ENCODE peak calls at places on chromosomes 12 and 14, in six cellular contexts. One of them, this sample, is unnamed.

GRCh38 chr12:132067182-132067581 is 76.9 kb downstream of the DDX51 start:
- DNase-seq in activated CD8-positive, alpha-beta T cell treated with anti-CD3 and anti-CD28 coated beads for 36 hours: no peak
- DNase-seq in suprapubic skin: no peak
- DNase-seq in IMR-90: peak; percentile 48
- DNase-seq in A549: no peak
- DNase-seq in cardiac muscle cell: no peak
- DNase-seq in this sample: no peak

GRCh38 chr12:15558915-15559528 is 230.2 kb downstream of the EPS8 start:
- DNase-seq in cardiac muscle cell: no peak
- DNase-seq in IMR-90: peak; percentile 87
- DNase-seq in activated CD8-positive, alpha-beta T cell treated with anti-CD3 and anti-CD28 coated beads for 36 hours: no peak
- DNase-seq in suprapubic skin: no peak
- DNase-seq in A549: no peak
- DNase-seq in this sample: peak; percentile 89

GRCh38 chr14:104657563-104658324 is 31.7 kb upstream of the INF2 start:
- DNase-seq in cardiac muscle cell: no peak
- DNase-seq in IMR-90: no peak
- DNase-seq in activated CD8-positive, alpha-beta T cell treated with anti-CD3 and anti-CD28 coated beads for 36 hours: peak; percentile 75
- DNase-seq in A549: no peak
- DNase-seq in suprapubic skin: no peak
- DNase-seq in this sample: no peak

GRCh38 chr12:93571854-93572711 is at the start of gene SOCS2:
- DNase-seq in cardiac muscle cell: peak; percentile 71
- DNase-seq in suprapubic skin: no peak
- DNase-seq in A549: peak; percentile 35
- DNase-seq in activated CD8-positive, alpha-beta T cell treated with anti-CD3 and anti-CD28 coated beads for 36 hours: peak; percentile 33
- DNase-seq in IMR-90: peak; percentile 21
- DNase-seq in this sample: no peak

GRCh38 chr14:89383171-89383845 is 33.7 kb downstream of the FOXN3 start:
- DNase-seq in A549: no peak
- DNase-seq in cardiac muscle cell: no peak
- DNase-seq in IMR-90: no peak
- DNase-seq in activated CD8-positive, alpha-beta T cell treated with anti-CD3 and anti-CD28 coated beads for 36 hours: no peak
- DNase-seq in suprapubic skin: no peak
- DNase-seq in this sample: no peak

GRCh38 chr12:22255097-22255496 is 79.4 kb downstream of the ST8SIA1 start:
- DNase-seq in activated CD8-positive, alpha-beta T cell treated with anti-CD3 and anti-CD28 coated beads for 36 hours: no peak
- DNase-seq in IMR-90: peak; percentile 21
- DNase-seq in A549: no peak
- DNase-seq in suprapubic skin: no peak
- DNase-seq in cardiac muscle cell: no peak
- DNase-seq in this sample: no peak

GRCh38 chr14:65975865-65976264 is 510.3 kb upstream of the CCDC196 start:
- DNase-seq in suprapubic skin: no peak
- DNase-seq in cardiac muscle cell: no peak
- DNase-seq in IMR-90: no peak
- DNase-seq in A549: no peak
- DNase-seq in activated CD8-positive, alpha-beta T cell treated with anti-CD3 and anti-CD28 coated beads for 36 hours: no peak
- DNase-seq in this sample: no peak

GRCh38 chr14:103418508-103418818 is 33.2 kb downstream of the MARK3 start:
- DNase-seq in activated CD8-positive, alpha-beta T cell treated with anti-CD3 and anti-CD28 coated beads for 36 hours: no peak
- DNase-seq in suprapubic skin: no peak
- DNase-seq in A549: no peak
- DNase-seq in cardiac muscle cell: no peak
- DNase-seq in IMR-90: peak; percentile 87
- DNase-seq in this sample: peak; percentile 81

GRCh38 chr14:61298834-61299233 is 17.7 kb upstream of the TMEM30B start:
- DNase-seq in cardiac muscle cell: no peak
- DNase-seq in IMR-90: no peak
- DNase-seq in suprapubic skin: no peak
- DNase-seq in activated CD8-positive, alpha-beta T cell treated with anti-CD3 and anti-CD28 coated beads for 36 hours: peak; percentile 30
- DNase-seq in A549: no peak
- DNase-seq in this sample: no peak

GRCh38 chr12:125395583-125396215 is 330.5 kb downstream of the AACS start:
- DNase-seq in cardiac muscle cell: no peak
- DNase-seq in A549: no peak
- DNase-seq in suprapubic skin: no peak
- DNase-seq in IMR-90: no peak
- DNase-seq in activated CD8-positive, alpha-beta T cell treated with anti-CD3 and anti-CD28 coated beads for 36 hours: no peak
- DNase-seq in this sample: no peak

GRCh38 chr14:77485901-77486678 is 12.5 kb downstream of the ISM2 start:
- DNase-seq in activated CD8-positive, alpha-beta T cell treated with anti-CD3 and anti-CD28 coated beads for 36 hours: no peak
- DNase-seq in A549: peak; percentile 39
- DNase-seq in suprapubic skin: no peak
- DNase-seq in IMR-90: peak; percentile 88
- DNase-seq in cardiac muscle cell: no peak
- DNase-seq in this sample: peak; percentile 47

GRCh38 chr12:39435531-39435930 is 7.4 kb downstream of the KIF21A start:
- DNase-seq in cardiac muscle cell: no peak
- DNase-seq in activated CD8-positive, alpha-beta T cell treated with anti-CD3 and anti-CD28 coated beads for 36 hours: no peak
- DNase-seq in A549: no peak
- DNase-seq in suprapubic skin: no peak
- DNase-seq in IMR-90: no peak
- DNase-seq in this sample: peak; percentile 56

GRCh38 chr14:34258318-34258717 is 203.7 kb downstream of the SPTSSA start:
- DNase-seq in IMR-90: peak; percentile 15
- DNase-seq in suprapubic skin: no peak
- DNase-seq in cardiac muscle cell: no peak
- DNase-seq in A549: peak; percentile 3
- DNase-seq in activated CD8-positive, alpha-beta T cell treated with anti-CD3 and anti-CD28 coated beads for 36 hours: no peak
- DNase-seq in this sample: no peak

GRCh38 chr12:117845271-117845904 is 123.4 kb downstream of the KSR2 start:
- DNase-seq in A549: no peak
- DNase-seq in activated CD8-positive, alpha-beta T cell treated with anti-CD3 and anti-CD28 coated beads for 36 hours: no peak
- DNase-seq in suprapubic skin: no peak
- DNase-seq in cardiac muscle cell: no peak
- DNase-seq in IMR-90: no peak
- DNase-seq in this sample: no peak

GRCh38 chr12:116126610-116127009 is 150.9 kb downstream of the MED13L start:
- DNase-seq in A549: no peak
- DNase-seq in suprapubic skin: no peak
- DNase-seq in cardiac muscle cell: no peak
- DNase-seq in activated CD8-positive, alpha-beta T cell treated with anti-CD3 and anti-CD28 coated beads for 36 hours: no peak
- DNase-seq in IMR-90: peak; percentile 62
- DNase-seq in this sample: peak; percentile 52

GRCh38 chr12:1716911-1717310 is 26.0 kb downstream of the ADIPOR2 start:
- DNase-seq in IMR-90: peak; percentile 65
- DNase-seq in A549: no peak
- DNase-seq in cardiac muscle cell: no peak
- DNase-seq in activated CD8-positive, alpha-beta T cell treated with anti-CD3 and anti-CD28 coated beads for 36 hours: no peak
- DNase-seq in suprapubic skin: no peak
- DNase-seq in this sample: no peak

GRCh38 chr12:32983968-32984367 is 87.4 kb upstream of the PKP2 start:
- DNase-seq in A549: no peak
- DNase-seq in activated CD8-positive, alpha-beta T cell treated with anti-CD3 and anti-CD28 coated beads for 36 hours: no peak
- DNase-seq in cardiac muscle cell: peak; percentile 17
- DNase-seq in suprapubic skin: no peak
- DNase-seq in IMR-90: no peak
- DNase-seq in this sample: no peak

GRCh38 chr14:29163109-29163508 is 396.5 kb downstream of the FOXG1 start:
- DNase-seq in A549: no peak
- DNase-seq in suprapubic skin: no peak
- DNase-seq in activated CD8-positive, alpha-beta T cell treated with anti-CD3 and anti-CD28 coated beads for 36 hours: no peak
- DNase-seq in IMR-90: no peak
- DNase-seq in cardiac muscle cell: no peak
- DNase-seq in this sample: no peak

GRCh38 chr14:104373055-104373854 is 206.3 kb upstream of the C14orf180 start:
- DNase-seq in IMR-90: no peak
- DNase-seq in activated CD8-positive, alpha-beta T cell treated with anti-CD3 and anti-CD28 coated beads for 36 hours: no peak
- DNase-seq in suprapubic skin: no peak
- DNase-seq in cardiac muscle cell: no peak
- DNase-seq in A549: no peak
- DNase-seq in this sample: no peak

GRCh38 chr12:6034596-6034995 is 89.5 kb upstream of the ANO2 start:
- DNase-seq in IMR-90: no peak
- DNase-seq in cardiac muscle cell: no peak
- DNase-seq in suprapubic skin: no peak
- DNase-seq in activated CD8-positive, alpha-beta T cell treated with anti-CD3 and anti-CD28 coated beads for 36 hours: no peak
- DNase-seq in A549: no peak
- DNase-seq in this sample: no peak

GRCh38 chr12:6037459-6037858 is 87.0 kb downstream of the VWF start:
- DNase-seq in cardiac muscle cell: no peak
- DNase-seq in suprapubic skin: no peak
- DNase-seq in IMR-90: no peak
- DNase-seq in A549: no peak
- DNase-seq in activated CD8-positive, alpha-beta T cell treated with anti-CD3 and anti-CD28 coated beads for 36 hours: no peak
- DNase-seq in this sample: no peak

GRCh38 chr12:6036509-6036908 is 88.0 kb downstream of the VWF start:
- DNase-seq in suprapubic skin: no peak
- DNase-seq in A549: no peak
- DNase-seq in cardiac muscle cell: no peak
- DNase-seq in IMR-90: no peak
- DNase-seq in activated CD8-positive, alpha-beta T cell treated with anti-CD3 and anti-CD28 coated beads for 36 hours: no peak
- DNase-seq in this sample: no peak

GRCh38 chr12:6039894-6040601 is 84.4 kb downstream of the VWF start:
- DNase-seq in activated CD8-positive, alpha-beta T cell treated with anti-CD3 and anti-CD28 coated beads for 36 hours: peak; percentile 68
- DNase-seq in cardiac muscle cell: peak; percentile 77
- DNase-seq in suprapubic skin: no peak
- DNase-seq in IMR-90: peak; percentile 74
- DNase-seq in A549: peak; percentile 72
- DNase-seq in this sample: peak; percentile 67

GRCh38 chr12:6038160-6038559 is 86.3 kb downstream of the VWF start:
- DNase-seq in A549: peak; percentile 77
- DNase-seq in IMR-90: peak; percentile 76
- DNase-seq in cardiac muscle cell: peak; percentile 85
- DNase-seq in activated CD8-positive, alpha-beta T cell treated with anti-CD3 and anti-CD28 coated beads for 36 hours: peak; percentile 71
- DNase-seq in suprapubic skin: no peak
- DNase-seq in this sample: peak; percentile 66
- TF ChIP-seq CTCF in A549: peak; percentile 65
- TF ChIP-seq CTCF in IMR-90: peak; percentile 91
- TF ChIP-seq CTCF in cardiac muscle cell: peak; percentile 87
- TF ChIP-seq CTCF in activated CD8-positive, alpha-beta T cell treated with anti-CD3 and anti-CD28 coated beads for 36 hours: peak; percentile 82
- TF ChIP-seq CTCF in suprapubic skin: peak; percentile 17
- TF ChIP-seq CTCF in this sample: peak; percentile 72

GRCh38 chr12:50315803-50316202 is 32.5 kb upstream of the LIMA1 start:
- DNase-seq in A549: no peak
- DNase-seq in activated CD8-positive, alpha-beta T cell treated with anti-CD3 and anti-CD28 coated beads for 36 hours: no peak
- DNase-seq in cardiac muscle cell: no peak
- DNase-seq in IMR-90: no peak
- DNase-seq in suprapubic skin: no peak
- DNase-seq in this sample: no peak

GRCh38 chr12:50313256-50313931 is 30.1 kb upstream of the LIMA1 start:
- DNase-seq in A549: no peak
- DNase-seq in cardiac muscle cell: no peak
- DNase-seq in suprapubic skin: no peak
- DNase-seq in IMR-90: no peak
- DNase-seq in activated CD8-positive, alpha-beta T cell treated with anti-CD3 and anti-CD28 coated beads for 36 hours: no peak
- DNase-seq in this sample: peak; percentile 3

GRCh38 chr12:50322196-50322595 is 38.9 kb upstream of the LIMA1 start:
- DNase-seq in A549: no peak
- DNase-seq in suprapubic skin: no peak
- DNase-seq in IMR-90: no peak
- DNase-seq in cardiac muscle cell: no peak
- DNase-seq in activated CD8-positive, alpha-beta T cell treated with anti-CD3 and anti-CD28 coated beads for 36 hours: no peak
- DNase-seq in this sample: no peak

GRCh38 chr12:50314629-50315312 is 31.5 kb upstream of the LIMA1 start:
- DNase-seq in activated CD8-positive, alpha-beta T cell treated with anti-CD3 and anti-CD28 coated beads for 36 hours: no peak
- DNase-seq in IMR-90: peak; percentile 80
- DNase-seq in suprapubic skin: no peak
- DNase-seq in cardiac muscle cell: peak; percentile 54
- DNase-seq in A549: peak; percentile 54
- DNase-seq in this sample: peak; percentile 72

GRCh38 chr12:50317198-50317597 is 33.9 kb upstream of the LIMA1 start:
- DNase-seq in IMR-90: no peak
- DNase-seq in cardiac muscle cell: no peak
- DNase-seq in A549: no peak
- DNase-seq in activated CD8-positive, alpha-beta T cell treated with anti-CD3 and anti-CD28 coated beads for 36 hours: no peak
- DNase-seq in suprapubic skin: no peak
- DNase-seq in this sample: peak; percentile 32
- TF ChIP-seq CTCF in IMR-90: no peak
- TF ChIP-seq CTCF in cardiac muscle cell: no peak
- TF ChIP-seq CTCF in A549: no peak
- TF ChIP-seq CTCF in activated CD8-positive, alpha-beta T cell treated with anti-CD3 and anti-CD28 coated beads for 36 hours: no peak
- TF ChIP-seq CTCF in suprapubic skin: no peak
- TF ChIP-seq CTCF in this sample: peak; percentile 36

DNA sequence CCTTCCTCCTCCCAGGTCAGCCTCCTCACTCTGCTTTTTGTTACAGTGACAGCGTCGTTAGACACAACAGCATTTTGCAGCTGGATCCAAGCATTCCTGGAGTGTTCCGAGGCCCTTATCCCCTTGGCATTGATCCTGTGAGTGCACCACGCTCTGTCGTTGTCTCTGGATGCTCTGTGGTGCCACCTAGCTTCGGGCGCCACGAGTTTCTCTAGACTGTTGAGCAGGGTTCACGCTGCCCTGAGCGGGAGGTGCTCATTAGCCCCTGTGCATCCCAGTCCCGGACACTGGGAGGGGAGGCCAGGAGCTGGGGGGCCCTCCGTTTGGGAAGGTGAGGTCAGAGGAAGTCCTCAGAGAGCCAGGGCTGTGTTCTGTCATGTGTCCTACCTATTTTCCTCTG is 17.3 kb upstream of the DNAH10 start:
- DNase-seq in IMR-90: no peak
- DNase-seq in activated CD8-positive, alpha-beta T cell treated with anti-CD3 and anti-CD28 coated beads for 36 hours: peak; percentile 20
- DNase-seq in cardiac muscle cell: peak; percentile 26
- DNase-seq in A549: no peak
- DNase-seq in suprapubic skin: no peak
- DNase-seq in this sample: no peak
- TF ChIP-seq CTCF in IMR-90: no peak
- TF ChIP-seq CTCF in activated CD8-positive, alpha-beta T cell treated with anti-CD3 and anti-CD28 coated beads for 36 hours: no peak
- TF ChIP-seq CTCF in cardiac muscle cell: no peak
- TF ChIP-seq CTCF in A549: no peak
- TF ChIP-seq CTCF in suprapubic skin: no peak
- TF ChIP-seq CTCF in this sample: no peak

GRCh38 chr12:87667378-87667777 is 361.8 kb downstream of the C12orf50 start:
- DNase-seq in A549: no peak
- DNase-seq in activated CD8-positive, alpha-beta T cell treated with anti-CD3 and anti-CD28 coated beads for 36 hours: no peak
- DNase-seq in cardiac muscle cell: no peak
- DNase-seq in suprapubic skin: no peak
- DNase-seq in IMR-90: peak; percentile 35
- DNase-seq in this sample: peak; percentile 16
- TF ChIP-seq CTCF in A549: peak; percentile 41
- TF ChIP-seq CTCF in activated CD8-positive, alpha-beta T cell treated with anti-CD3 and anti-CD28 coated beads for 36 hours: no peak
- TF ChIP-seq CTCF in cardiac muscle cell: peak; percentile 42
- TF ChIP-seq CTCF in suprapubic skin: peak; percentile 15
- TF ChIP-seq CTCF in IMR-90: peak; percentile 39
- TF ChIP-seq CTCF in this sample: no peak

GRCh38 chr14:101626331-101626730 is 65.0 kb downstream of the DIO3 start:
- DNase-seq in suprapubic skin: no peak
- DNase-seq in IMR-90: no peak
- DNase-seq in A549: no peak
- DNase-seq in cardiac muscle cell: no peak
- DNase-seq in activated CD8-positive, alpha-beta T cell treated with anti-CD3 and anti-CD28 coated beads for 36 hours: no peak
- DNase-seq in this sample: no peak

GRCh38 chr14:101628975-101629374 is 67.7 kb downstream of the DIO3 start:
- DNase-seq in IMR-90: no peak
- DNase-seq in cardiac muscle cell: no peak
- DNase-seq in A549: no peak
- DNase-seq in suprapubic skin: no peak
- DNase-seq in activated CD8-positive, alpha-beta T cell treated with anti-CD3 and anti-CD28 coated beads for 36 hours: no peak
- DNase-seq in this sample: no peak

GRCh38 chr14:101627913-101628257 is 66.6 kb downstream of the DIO3 start:
- DNase-seq in cardiac muscle cell: no peak
- DNase-seq in IMR-90: no peak
- DNase-seq in activated CD8-positive, alpha-beta T cell treated with anti-CD3 and anti-CD28 coated beads for 36 hours: no peak
- DNase-seq in A549: no peak
- DNase-seq in suprapubic skin: no peak
- DNase-seq in this sample: no peak

GRCh38 chr14:101630056-101630960 is 69.0 kb downstream of the DIO3 start:
- DNase-seq in cardiac muscle cell: no peak
- DNase-seq in A549: no peak
- DNase-seq in IMR-90: no peak
- DNase-seq in activated CD8-positive, alpha-beta T cell treated with anti-CD3 and anti-CD28 coated beads for 36 hours: no peak
- DNase-seq in suprapubic skin: no peak
- DNase-seq in this sample: no peak

GRCh38 chr14:101628471-101628966 is 67.2 kb downstream of the DIO3 start:
- DNase-seq in IMR-90: peak; percentile 36
- DNase-seq in cardiac muscle cell: peak; percentile 77
- DNase-seq in activated CD8-positive, alpha-beta T cell treated with anti-CD3 and anti-CD28 coated beads for 36 hours: peak; percentile 79
- DNase-seq in A549: peak; percentile 73
- DNase-seq in suprapubic skin: no peak
- DNase-seq in this sample: peak; percentile 56
- TF ChIP-seq CTCF in IMR-90: peak; percentile 93
- TF ChIP-seq CTCF in cardiac muscle cell: peak; percentile 85
- TF ChIP-seq CTCF in activated CD8-positive, alpha-beta T cell treated with anti-CD3 and anti-CD28 coated beads for 36 hours: peak; percentile 100
- TF ChIP-seq CTCF in A549: peak; percentile 95
- TF ChIP-seq CTCF in suprapubic skin: peak; percentile 97
- TF ChIP-seq CTCF in this sample: peak; percentile 68